ENCODE peak calls at places on chromosomes 5 and 9, in seven cellular contexts. One of them, this sample, is unnamed.

GRCh38 chr5:72268753-72269410 is 51.2 kb downstream of the MRPS27 start:
- DNase-seq in GM10248: peak; percentile 38
- DNase-seq in cardiac fibroblast: peak; percentile 68
- DNase-seq in AG04450: no peak
- DNase-seq in MM.1S: peak; percentile 58
- DNase-seq in WTC11: peak; percentile 67
- DNase-seq in transverse colon: peak; percentile 30
- DNase-seq in this sample: peak; percentile 31

GRCh38 chr9:121510766-121511555 is 11.3 kb upstream of the GGTA1 start:
- DNase-seq in WTC11: no peak
- DNase-seq in GM10248: no peak
- DNase-seq in transverse colon: no peak
- DNase-seq in MM.1S: no peak
- DNase-seq in cardiac fibroblast: peak; percentile 30
- DNase-seq in AG04450: no peak
- DNase-seq in this sample: no peak

GRCh38 chr5:43019615-43020293 is 20.4 kb downstream of the ANXA2R start:
- DNase-seq in MM.1S: peak; percentile 98
- DNase-seq in transverse colon: peak; percentile 85
- DNase-seq in cardiac fibroblast: peak; percentile 69
- DNase-seq in AG04450: no peak
- DNase-seq in GM10248: peak; percentile 67
- DNase-seq in WTC11: peak; percentile 57
- DNase-seq in this sample: peak; percentile 66

GRCh38 chr9:123893831-123894460 is 36.0 kb downstream of the DENND1A start:
- DNase-seq in transverse colon: no peak
- DNase-seq in MM.1S: no peak
- DNase-seq in cardiac fibroblast: peak; percentile 69
- DNase-seq in WTC11: no peak
- DNase-seq in AG04450: peak; percentile 2
- DNase-seq in GM10248: no peak
- DNase-seq in this sample: no peak

GRCh38 chr5:111439473-111440075 is 72.8 kb downstream of the STARD4 start:
- DNase-seq in transverse colon: no peak
- DNase-seq in cardiac fibroblast: peak; percentile 43
- DNase-seq in AG04450: no peak
- DNase-seq in GM10248: no peak
- DNase-seq in WTC11: no peak
- DNase-seq in MM.1S: no peak
- DNase-seq in this sample: no peak

GRCh38 chr9:77544491-77545000 is 103.6 kb downstream of the GNA14 start:
- DNase-seq in MM.1S: no peak
- DNase-seq in transverse colon: no peak
- DNase-seq in AG04450: no peak
- DNase-seq in WTC11: no peak
- DNase-seq in GM10248: no peak
- DNase-seq in cardiac fibroblast: peak; percentile 52
- DNase-seq in this sample: no peak

GRCh38 chr5:61048534-61048933 is 103.5 kb downstream of the NDUFAF2 start:
- DNase-seq in AG04450: peak; percentile 48
- DNase-seq in WTC11: no peak
- DNase-seq in cardiac fibroblast: peak; percentile 87
- DNase-seq in transverse colon: no peak
- DNase-seq in GM10248: no peak
- DNase-seq in MM.1S: no peak
- DNase-seq in this sample: no peak

GRCh38 chr5:134027203-134027582 is 22.4 kb upstream of the VDAC1 start:
- DNase-seq in MM.1S: no peak
- DNase-seq in transverse colon: no peak
- DNase-seq in cardiac fibroblast: no peak
- DNase-seq in WTC11: no peak
- DNase-seq in AG04450: no peak
- DNase-seq in GM10248: no peak
- DNase-seq in this sample: no peak

GRCh38 chr9:11735391-11735790 is 957.8 kb upstream of the TYRP1 start:
- DNase-seq in AG04450: no peak
- DNase-seq in cardiac fibroblast: no peak
- DNase-seq in transverse colon: no peak
- DNase-seq in GM10248: no peak
- DNase-seq in WTC11: no peak
- DNase-seq in MM.1S: no peak
- DNase-seq in this sample: no peak

GRCh38 chr5:141747152-141747640 is 65.2 kb upstream of the ARAP3 start:
- DNase-seq in MM.1S: no peak
- DNase-seq in transverse colon: peak; percentile 51
- DNase-seq in GM10248: no peak
- DNase-seq in cardiac fibroblast: peak; percentile 60
- DNase-seq in WTC11: peak; percentile 90
- DNase-seq in AG04450: no peak
- DNase-seq in this sample: no peak

GRCh38 chr5:61329729-61330128 is 2.3 kb upstream of the ZSWIM6 start:
- DNase-seq in WTC11: no peak
- DNase-seq in GM10248: peak; percentile 31
- DNase-seq in AG04450: no peak
- DNase-seq in cardiac fibroblast: peak; percentile 32
- DNase-seq in transverse colon: no peak
- DNase-seq in MM.1S: no peak
- DNase-seq in this sample: peak; percentile 39

GRCh38 chr9:129195606-129196005 is 17.5 kb upstream of the IER5L start:
- DNase-seq in MM.1S: no peak
- DNase-seq in transverse colon: no peak
- DNase-seq in cardiac fibroblast: no peak
- DNase-seq in GM10248: no peak
- DNase-seq in AG04450: no peak
- DNase-seq in WTC11: no peak
- DNase-seq in this sample: no peak

GRCh38 chr5:117788596-117788995 is 1199.8 kb downstream of the DTWD2 start:
- DNase-seq in transverse colon: no peak
- DNase-seq in MM.1S: no peak
- DNase-seq in cardiac fibroblast: no peak
- DNase-seq in WTC11: no peak
- DNase-seq in AG04450: no peak
- DNase-seq in GM10248: no peak
- DNase-seq in this sample: no peak

GRCh38 chr5:44983006-44983405 is 174.3 kb downstream of the MRPS30 start:
- DNase-seq in GM10248: no peak
- DNase-seq in AG04450: no peak
- DNase-seq in WTC11: no peak
- DNase-seq in transverse colon: no peak
- DNase-seq in MM.1S: no peak
- DNase-seq in cardiac fibroblast: no peak
- DNase-seq in this sample: no peak

GRCh38 chr9:83935276-83935890 is 14.2 kb upstream of the KIF27 start:
- DNase-seq in transverse colon: no peak
- DNase-seq in MM.1S: no peak
- DNase-seq in GM10248: no peak
- DNase-seq in cardiac fibroblast: peak; percentile 88
- DNase-seq in AG04450: no peak
- DNase-seq in WTC11: no peak
- DNase-seq in this sample: no peak

GRCh38 chr5:174811438-174811837 is 87.1 kb downstream of the MSX2 start:
- DNase-seq in transverse colon: no peak
- DNase-seq in cardiac fibroblast: no peak
- DNase-seq in AG04450: no peak
- DNase-seq in MM.1S: no peak
- DNase-seq in WTC11: no peak
- DNase-seq in GM10248: no peak
- DNase-seq in this sample: no peak

GRCh38 chr5:174818430-174818829 is 94.0 kb downstream of the MSX2 start:
- DNase-seq in AG04450: no peak
- DNase-seq in cardiac fibroblast: no peak
- DNase-seq in GM10248: no peak
- DNase-seq in WTC11: no peak
- DNase-seq in MM.1S: no peak
- DNase-seq in transverse colon: no peak
- DNase-seq in this sample: no peak

GRCh38 chr5:174817610-174818009 is 93.2 kb downstream of the MSX2 start:
- DNase-seq in cardiac fibroblast: no peak
- DNase-seq in MM.1S: no peak
- DNase-seq in transverse colon: no peak
- DNase-seq in WTC11: no peak
- DNase-seq in AG04450: no peak
- DNase-seq in GM10248: no peak
- DNase-seq in this sample: no peak

GRCh38 chr5:174816858-174817257 is 92.5 kb downstream of the MSX2 start:
- DNase-seq in GM10248: no peak
- DNase-seq in transverse colon: no peak
- DNase-seq in MM.1S: no peak
- DNase-seq in cardiac fibroblast: no peak
- DNase-seq in WTC11: no peak
- DNase-seq in AG04450: no peak
- DNase-seq in this sample: no peak
- TF ChIP-seq CTCF in GM10248: no peak
- TF ChIP-seq CTCF in transverse colon: no peak
- TF ChIP-seq CTCF in MM.1S: peak; percentile 26
- TF ChIP-seq CTCF in cardiac fibroblast: peak; percentile 29
- TF ChIP-seq CTCF in WTC11: peak; percentile 46
- TF ChIP-seq CTCF in AG04450: peak; percentile 48
- TF ChIP-seq CTCF in this sample: peak; percentile 16

GRCh38 chr5:150053231-150053626 is 33.1 kb downstream of the CSF1R start:
- DNase-seq in cardiac fibroblast: peak; percentile 83
- DNase-seq in AG04450: no peak
- DNase-seq in GM10248: no peak
- DNase-seq in transverse colon: no peak
- DNase-seq in WTC11: no peak
- DNase-seq in MM.1S: no peak
- DNase-seq in this sample: no peak

GRCh38 chr5:150054569-150054968 is 31.8 kb downstream of the CSF1R start:
- DNase-seq in transverse colon: no peak
- DNase-seq in cardiac fibroblast: no peak
- DNase-seq in WTC11: no peak
- DNase-seq in AG04450: no peak
- DNase-seq in GM10248: no peak
- DNase-seq in MM.1S: no peak
- DNase-seq in this sample: no peak

GRCh38 chr5:150055707-150056443 is 30.5 kb downstream of the CSF1R start:
- DNase-seq in AG04450: no peak
- DNase-seq in cardiac fibroblast: no peak
- DNase-seq in transverse colon: no peak
- DNase-seq in WTC11: no peak
- DNase-seq in GM10248: no peak
- DNase-seq in MM.1S: no peak
- DNase-seq in this sample: no peak

GRCh38 chr5:150052326-150053230 is 33.8 kb downstream of the CSF1R start:
- DNase-seq in GM10248: no peak
- DNase-seq in WTC11: no peak
- DNase-seq in cardiac fibroblast: no peak
- DNase-seq in transverse colon: no peak
- DNase-seq in MM.1S: no peak
- DNase-seq in AG04450: no peak
- DNase-seq in this sample: no peak

DNA sequence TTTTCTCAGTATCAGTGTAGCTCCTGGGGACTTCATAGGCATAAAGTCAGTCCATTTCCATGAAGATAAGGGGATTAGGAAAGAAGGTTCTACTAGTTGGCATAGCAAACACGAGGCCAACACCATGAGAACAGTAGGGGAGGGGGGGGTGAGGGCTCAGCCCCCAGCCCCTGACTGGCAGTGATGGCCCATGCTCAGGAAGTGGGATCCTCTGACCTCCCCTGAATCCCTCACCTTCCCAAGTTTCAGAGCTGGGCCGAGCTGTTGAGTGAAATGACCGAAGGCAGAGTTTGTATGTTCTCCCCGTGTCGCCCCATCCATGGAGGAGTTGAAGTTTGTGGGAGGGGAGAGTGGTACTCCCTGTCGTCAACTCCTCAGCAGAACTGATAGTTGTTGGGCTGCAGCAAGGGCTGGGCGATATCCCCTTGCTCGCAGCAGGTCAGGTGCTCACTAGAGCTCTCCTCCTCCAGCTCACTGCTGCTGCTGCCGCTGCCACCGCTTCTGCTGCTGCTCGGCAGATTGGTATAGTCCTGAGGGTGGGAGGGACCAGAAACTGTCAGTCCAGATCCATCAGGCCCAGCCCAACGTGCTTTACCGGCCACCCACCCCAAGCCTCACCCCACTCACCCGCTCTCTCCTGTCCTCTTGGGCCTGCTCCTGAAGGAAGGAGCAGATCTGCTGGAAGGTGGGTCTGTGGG is 32.5 kb downstream of the CSF1R start:
- DNase-seq in transverse colon: no peak
- DNase-seq in WTC11: no peak
- DNase-seq in MM.1S: no peak
- DNase-seq in cardiac fibroblast: no peak
- DNase-seq in GM10248: no peak
- DNase-seq in AG04450: no peak
- DNase-seq in this sample: no peak
- TF ChIP-seq CTCF in transverse colon: no peak
- TF ChIP-seq CTCF in WTC11: no peak
- TF ChIP-seq CTCF in MM.1S: no peak
- TF ChIP-seq CTCF in cardiac fibroblast: no peak
- TF ChIP-seq CTCF in GM10248: no peak
- TF ChIP-seq CTCF in AG04450: no peak
- TF ChIP-seq CTCF in this sample: no peak

DNA sequence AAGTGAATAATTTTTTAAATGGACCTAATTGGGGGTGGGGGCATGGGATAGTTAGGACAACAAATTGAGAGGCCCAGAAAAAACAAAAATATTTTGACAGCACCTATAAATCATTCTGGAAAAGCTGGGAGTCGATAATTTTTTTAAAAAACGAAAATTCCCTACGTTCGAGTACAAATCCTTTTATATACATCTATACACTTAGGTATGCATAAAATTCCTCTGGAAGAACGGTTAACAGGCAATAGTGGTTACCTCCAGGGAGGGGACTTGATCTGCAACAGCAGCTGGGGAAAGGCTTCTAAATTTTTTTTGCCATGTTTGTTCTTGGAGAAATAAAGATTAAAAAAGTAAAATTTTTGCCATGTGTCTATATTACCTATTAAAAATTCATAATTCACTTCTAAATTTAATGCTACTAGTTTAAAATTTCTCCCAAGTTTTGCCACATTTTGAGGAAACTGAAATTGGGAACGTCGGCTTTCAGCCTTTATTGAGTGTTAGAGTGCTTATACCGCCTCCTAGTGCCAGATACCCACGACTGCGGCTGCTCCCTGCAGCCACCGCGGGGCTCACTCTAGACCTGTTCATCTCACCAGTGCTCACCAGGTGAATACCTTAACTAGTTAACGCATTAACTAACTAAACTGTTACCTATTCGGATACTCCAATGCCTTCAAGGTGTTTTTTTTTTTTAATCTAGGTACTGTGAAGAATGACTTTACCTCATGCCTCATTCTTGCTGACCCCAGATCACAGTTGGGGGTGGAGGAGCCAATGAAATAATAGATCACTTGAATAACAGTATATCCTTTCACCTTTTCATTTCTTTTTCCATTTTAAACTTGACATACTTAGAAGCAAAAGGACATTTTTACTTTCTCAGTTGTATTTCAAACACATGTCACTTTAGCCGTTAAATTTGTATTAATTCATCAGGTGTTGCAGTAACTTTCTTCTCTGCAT is 1.8 kb upstream of the BHMT start:
- DNase-seq in transverse colon: no peak
- DNase-seq in cardiac fibroblast: peak; percentile 16
- DNase-seq in GM10248: peak; percentile 59
- DNase-seq in AG04450: no peak
- DNase-seq in MM.1S: peak; percentile 36
- DNase-seq in WTC11: peak; percentile 64
- DNase-seq in this sample: peak; percentile 61
- TF ChIP-seq CTCF in transverse colon: peak; percentile 12
- TF ChIP-seq CTCF in cardiac fibroblast: peak; percentile 39
- TF ChIP-seq CTCF in GM10248: peak; percentile 64
- TF ChIP-seq CTCF in AG04450: peak; percentile 31
- TF ChIP-seq CTCF in MM.1S: peak; percentile 74
- TF ChIP-seq CTCF in WTC11: peak; percentile 52
- TF ChIP-seq CTCF in this sample: peak; percentile 71

GRCh38 chr9:31388660-31389059 is 995.8 kb upstream of the ACO1 start:
- DNase-seq in MM.1S: no peak
- DNase-seq in cardiac fibroblast: peak; percentile 7
- DNase-seq in WTC11: no peak
- DNase-seq in GM10248: no peak
- DNase-seq in transverse colon: no peak
- DNase-seq in AG04450: no peak
- DNase-seq in this sample: no peak
- TF ChIP-seq CTCF in MM.1S: no peak
- TF ChIP-seq CTCF in cardiac fibroblast: no peak
- TF ChIP-seq CTCF in WTC11: no peak
- TF ChIP-seq CTCF in GM10248: no peak
- TF ChIP-seq CTCF in transverse colon: no peak
- TF ChIP-seq CTCF in AG04450: no peak
- TF ChIP-seq CTCF in this sample: no peak

This sample was measured in GM13977.